ENCODE peak calls at places on chromosomes 13 and 19, in seven cellular contexts. I, L, R, X, H, P and S are unnamed samples. For H3K27me3, the result is how much of the 10 kb centered on the place peaks cover.

GRCh38 chr13:113371061-113371460 is 7.1 kb upstream of the GRTP1 start:
- DNase-seq in R (no peak), P (no peak), L (no peak), X (peak), H (no peak), I (peak), S (no peak)

GRCh38 chr13:75195479-75196111 is 286.4 kb downstream of the TBC1D4 start:
- DNase-seq in R (no peak), H (no peak), L (no peak), X (peak), P (no peak), I (no peak), S (no peak)

GRCh38 chr19:56983148-56983547 is 136.6 kb upstream of the USP29 start:
- DNase-seq in H (no peak), P (no peak), I (no peak), X (no peak), L (no peak), R (no peak), S (no peak)

GRCh38 chr19:8481191-8481590 is 21.2 kb downstream of the PRAM1 start:
- DNase-seq in I (no peak), L (no peak), X (no peak), P (no peak), H (no peak), R (no peak), S (no peak)

GRCh38 chr13:19158006-19158405 is 23.6 kb downstream of the TUBA3C start:
- DNase-seq in H (no peak), P (no peak), L (no peak), R (no peak), X (no peak), I (no peak), S (no peak)

GRCh38 chr13:97262058-97262457 is 39.9 kb downstream of the MBNL2 start:
- DNase-seq in L (no peak), I (no peak), H (no peak), P (no peak), R (no peak), X (no peak), S (no peak)

GRCh38 chr19:6530385-6531162 is at the start of gene TNFSF9:
- DNase-seq in H (peak), I (peak), R (peak), P (peak), L (peak), X (peak), S (peak)

GRCh38 chr19:50629194-50629593 is 10.5 kb downstream of the SYT3 start:
- DNase-seq in H (no peak), L (no peak), X (peak), P (no peak), R (no peak), I (no peak), S (no peak)

GRCh38 chr13:36344886-36345437 is 1.2 kb downstream of the SPART start:
- DNase-seq in I (no peak), L (no peak), X (peak), H (no peak), P (no peak), R (no peak), S (no peak)

GRCh38 chr13:99265162-99265822 is 7.1 kb upstream of the GPR18 start:
- DNase-seq in I (no peak), L (no peak), P (no peak), X (no peak), R (no peak), H (no peak), S (no peak)

GRCh38 chr19:18741566-18742121 is 49.5 kb downstream of the COMP start:
- DNase-seq in H (no peak), L (no peak), I (no peak), P (no peak), R (peak), X (no peak), S (peak)

GRCh38 chr13:65378943-65379519 is 1851.1 kb downstream of the PCDH9 start:
- DNase-seq in R (no peak), I (no peak), P (no peak), X (no peak), H (no peak), L (no peak), S (no peak)

GRCh38 chr13:28297341-28297740 is 159.0 kb downstream of the PAN3 start:
- DNase-seq in H (no peak), I (no peak), P (no peak), L (no peak), X (peak), R (no peak), S (no peak)

GRCh38 chr19:7699422-7700127 is 2.4 kb downstream of the FCER2 start:
- DNase-seq in P (no peak), X (no peak), R (no peak), H (no peak), I (no peak), L (no peak), S (no peak)

GRCh38 chr13:99845136-99845874 is 126.3 kb downstream of the ZIC5 start:
- DNase-seq in L (no peak), I (no peak), P (no peak), R (no peak), H (no peak), X (no peak), S (no peak)

GRCh38 chr19:7817801-7818200 is 12.2 kb upstream of the EVI5L start:
- DNase-seq in H (no peak), X (no peak), L (no peak), I (no peak), R (no peak), P (no peak), S (no peak)

GRCh38 chr13:89982406-89983085 is 1364.9 kb upstream of the MIR17HG start:
- DNase-seq in R (no peak), L (no peak), X (no peak), H (no peak), I (no peak), P (no peak), S (no peak)

GRCh38 chr19:34844254-34844653 is 71.2 kb upstream of the ZNF599 start:
- DNase-seq in L (no peak), X (no peak), R (no peak), I (no peak), P (no peak), H (no peak), S (no peak)

GRCh38 chr19:38617764-38618589 is at the start of gene MAP4K1:
- DNase-seq in I (no peak), P (no peak), H (peak), R (peak), L (peak), X (peak), S (peak)

GRCh38 chr19:14689598-14690503 is at the start of gene ZNF333:
- DNase-seq in L (peak), H (peak), R (peak), X (peak), I (peak), P (peak), S (peak)

GRCh38 chr13:99339736-99340392 is 32.7 kb upstream of the GPR183 start:
- DNase-seq in X (no peak), R (peak), L (no peak), H (no peak), I (no peak), P (no peak), S (no peak)

GRCh38 chr13:94351292-94352000 is 128.0 kb downstream of the DCT start:
- DNase-seq in X (no peak), L (no peak), P (no peak), I (no peak), R (no peak), H (no peak), S (no peak)

GRCh38 chr13:42747399-42747873 is 33.9 kb upstream of the FAM216B start:
- DNase-seq in R (no peak), X (no peak), I (no peak), L (no peak), H (no peak), P (no peak), S (no peak)

GRCh38 chr13:29162638-29163037 is 342.5 kb downstream of the MTUS2 start:
- DNase-seq in H (no peak), P (no peak), I (no peak), X (no peak), R (no peak), L (no peak), S (no peak)

GRCh38 chr19:39929750-39930149 is 4.7 kb downstream of the FCGBP start:
- DNase-seq in I (no peak), L (no peak), H (no peak), P (no peak), R (no peak), X (no peak), S (no peak)

GRCh38 chr19:39928357-39928725 is 6.1 kb downstream of the FCGBP start:
- DNase-seq in P (no peak), H (no peak), L (no peak), X (no peak), I (no peak), R (no peak), S (no peak)

GRCh38 chr19:39927076-39927475 is 7.4 kb downstream of the FCGBP start:
- DNase-seq in R (no peak), I (no peak), H (no peak), L (no peak), X (no peak), P (no peak), S (no peak)

GRCh38 chr19:39926170-39926755 is 8.2 kb downstream of the FCGBP start:
- DNase-seq in L (no peak), P (no peak), H (no peak), I (no peak), R (no peak), X (peak), S (no peak)

DNA sequence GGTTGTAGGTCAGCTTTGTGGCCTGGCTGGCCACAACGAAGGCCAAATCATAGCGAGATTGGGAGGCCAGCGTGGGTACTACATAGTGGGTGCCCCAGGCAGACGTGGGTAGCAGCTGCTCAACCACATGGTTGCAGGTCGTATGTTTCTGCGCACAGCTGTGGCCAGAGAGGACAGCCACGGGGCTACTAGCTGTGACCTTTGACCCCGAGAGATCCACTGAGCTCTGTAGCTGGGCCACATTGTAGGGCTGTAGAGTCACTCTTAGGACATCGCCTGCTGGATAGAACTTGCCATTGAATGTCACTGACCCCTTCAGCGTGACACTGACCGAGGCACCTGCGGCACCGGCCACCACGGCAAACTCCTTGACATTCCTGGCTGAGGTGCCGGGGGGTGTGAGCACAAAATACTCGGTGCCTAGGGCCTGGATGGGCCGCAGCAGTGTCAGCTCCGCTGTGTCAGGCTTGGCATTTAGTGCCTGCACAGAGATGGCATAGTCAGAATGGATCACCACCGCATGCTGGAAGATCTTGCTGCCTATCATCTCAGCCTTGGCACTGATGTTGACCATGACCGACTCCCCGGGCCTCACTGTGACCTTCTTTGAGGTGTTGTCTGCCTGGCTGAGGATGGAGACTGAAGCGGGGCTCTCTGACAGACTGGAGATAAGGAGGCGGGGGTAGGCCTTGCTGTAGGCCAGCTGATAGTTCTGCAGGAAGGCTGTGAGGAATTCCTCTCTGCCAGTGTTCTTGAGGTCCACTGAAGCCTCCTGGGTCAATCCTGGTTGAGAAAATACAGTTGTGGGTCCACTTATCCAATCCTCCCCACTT is 6.7 kb downstream of the FCGBP start:
- DNase-seq in L (no peak), I (no peak), H (no peak), P (no peak), X (no peak), R (no peak), S (no peak)
- H3K27me3 ChIP-seq in L (under half), I (under half), H (under half), P (under half), X (under half), R (under half), S (under half)

DNA sequence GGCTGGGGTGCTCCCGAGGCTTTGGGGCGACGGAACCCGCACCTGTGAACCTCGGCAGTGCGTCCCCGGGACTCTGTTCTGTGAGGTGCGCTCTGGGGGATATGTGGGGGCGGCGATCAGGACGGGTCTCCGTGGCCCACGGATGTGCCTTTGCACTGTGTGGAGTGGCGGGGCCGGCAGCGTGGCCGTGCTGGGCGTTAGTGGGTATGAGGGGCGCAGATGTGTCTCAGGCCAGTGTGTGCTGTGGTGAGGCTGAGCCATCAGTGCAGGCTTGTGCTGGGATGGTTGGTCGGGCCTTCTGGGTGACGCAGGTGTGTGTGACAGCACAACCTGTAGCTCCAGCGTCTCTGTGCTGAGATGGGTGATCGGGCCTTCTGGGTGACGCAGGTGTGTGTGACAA is 16.9 kb downstream of the ZNF331 start:
- DNase-seq in X (no peak), L (no peak), R (no peak), P (no peak), H (no peak), I (no peak), S (peak)
- H3K4me3 ChIP-seq in X (peak), L (peak), R (peak), P (peak), H (peak), I (peak), S (peak)

GRCh38 chr13:110345701-110346100 is 38.6 kb downstream of the COL4A2 start:
- DNase-seq in L (no peak), P (no peak), R (no peak), I (no peak), H (no peak), X (no peak), S (no peak)

GRCh38 chr13:110346661-110347067 is 39.6 kb downstream of the COL4A2 start:
- DNase-seq in I (no peak), X (no peak), P (no peak), R (peak), H (no peak), L (no peak), S (no peak)

GRCh38 chr13:110347088-110347487 is 40.0 kb downstream of the COL4A2 start:
- DNase-seq in I (no peak), P (no peak), L (no peak), H (no peak), X (no peak), R (no peak), S (no peak)

GRCh38 chr13:110344320-110344719 is 37.2 kb downstream of the COL4A2 start:
- DNase-seq in R (no peak), H (no peak), L (no peak), I (no peak), P (no peak), X (no peak), S (no peak)

DNA sequence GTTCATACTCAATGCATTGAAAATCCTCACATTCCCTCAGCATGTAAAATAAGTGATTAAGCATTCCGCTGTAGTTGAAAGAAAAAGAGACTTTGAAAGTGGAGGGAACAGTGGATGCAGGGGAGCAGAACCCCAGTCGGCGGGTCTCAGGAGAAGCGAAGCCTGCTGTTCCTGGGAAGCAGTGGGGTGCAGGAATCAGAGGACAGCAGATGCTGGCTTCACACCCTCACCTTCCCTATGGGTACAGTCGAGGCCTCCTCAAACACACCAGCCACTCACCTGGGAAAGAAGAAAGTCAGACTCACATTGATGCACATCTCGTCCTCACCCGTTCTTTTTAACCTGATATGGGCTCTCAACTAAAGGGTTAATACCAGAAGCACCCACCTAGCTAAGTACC is 38.2 kb downstream of the COL4A2 start:
- DNase-seq in I (no peak), L (no peak), H (no peak), X (no peak), P (no peak), R (no peak), S (no peak)
- H3K27me3 ChIP-seq in I (under half), L (under half), H (under half), X (under half), P (under half), R (under half), S (under half)

GRCh38 chr13:51045450-51045849 is 65.6 kb downstream of the C13orf42 start:
- DNase-seq in L (no peak), I (no peak), X (peak), P (no peak), H (peak), R (no peak), S (no peak)

GRCh38 chr13:51040431-51040830 is 70.6 kb downstream of the C13orf42 start:
- DNase-seq in P (no peak), I (no peak), R (no peak), H (no peak), L (no peak), X (peak), S (no peak)

GRCh38 chr13:51044023-51044665 is 66.9 kb downstream of the C13orf42 start:
- DNase-seq in I (no peak), R (no peak), P (no peak), H (no peak), L (no peak), X (peak), S (no peak)

GRCh38 chr13:51041126-51041525 is 69.9 kb downstream of the C13orf42 start:
- DNase-seq in H (no peak), L (no peak), X (peak), P (no peak), I (no peak), R (no peak), S (no peak)

GRCh38 chr13:51041710-51042109 is 69.4 kb downstream of the C13orf42 start:
- DNase-seq in R (no peak), X (peak), I (no peak), L (no peak), P (no peak), H (no peak), S (no peak)
- H3K4me3 ChIP-seq in R (no peak), X (no peak), I (no peak), L (no peak), P (no peak), H (no peak), S (no peak)

GRCh38 chr13:112342841-112343361 is 33.3 kb upstream of the SPACA7 start:
- DNase-seq in X (no peak), R (no peak), H (no peak), L (no peak), P (no peak), I (no peak), S (no peak)

GRCh38 chr13:112343591-112343990 is 32.6 kb upstream of the SPACA7 start:
- DNase-seq in P (no peak), H (no peak), X (no peak), L (no peak), R (no peak), I (no peak), S (no peak)

GRCh38 chr13:112341976-112342735 is 34.0 kb upstream of the SPACA7 start:
- DNase-seq in X (peak), R (no peak), P (no peak), I (no peak), H (no peak), L (no peak), S (no peak)

GRCh38 chr13:112345826-112346172 is 30.4 kb upstream of the SPACA7 start:
- DNase-seq in I (no peak), H (no peak), P (no peak), X (no peak), L (no peak), R (no peak), S (no peak)

GRCh38 chr13:112341446-112341845 is 34.7 kb upstream of the SPACA7 start:
- DNase-seq in X (peak), H (no peak), R (no peak), P (no peak), I (no peak), L (no peak), S (no peak)
- H3K27me3 ChIP-seq in X (under half), H (under half), R (under half), P (under half), I (under half), L (under half), S (under half)